ENCODE peak calls at places on chromosome 22, in ten cellular contexts. One of them, this sample, is unnamed.

GRCh38 chr22:30206964-30207363 is 39.6 kb downstream of the LIF start:
- DNase-seq in left lung: no peak
- DNase-seq in heart right ventricle: no peak
- DNase-seq in brain microvascular endothelial cell: peak; percentile 98
- DNase-seq in dorsolateral prefrontal cortex: peak; percentile 51
- DNase-seq in PC-3: peak; percentile 97
- DNase-seq in lower lobe of right lung: no peak
- DNase-seq in esophagus muscularis mucosa: no peak
- DNase-seq in CD8-positive, alpha-beta T cell: no peak
- DNase-seq in neuronal stem cell: peak; percentile 51
- DNase-seq in this sample: peak; percentile 82

GRCh38 chr22:26486394-26486793 is 2.7 kb downstream of the SRRD start:
- DNase-seq in left lung: no peak
- DNase-seq in heart right ventricle: no peak
- DNase-seq in brain microvascular endothelial cell: no peak
- DNase-seq in dorsolateral prefrontal cortex: no peak
- DNase-seq in PC-3: no peak
- DNase-seq in lower lobe of right lung: no peak
- DNase-seq in esophagus muscularis mucosa: no peak
- DNase-seq in CD8-positive, alpha-beta T cell: no peak
- DNase-seq in neuronal stem cell: no peak
- DNase-seq in this sample: no peak

GRCh38 chr22:41499624-41500280 is 30.8 kb downstream of the ACO2 start:
- DNase-seq in left lung: no peak
- DNase-seq in heart right ventricle: no peak
- DNase-seq in brain microvascular endothelial cell: no peak
- DNase-seq in dorsolateral prefrontal cortex: no peak
- DNase-seq in PC-3: no peak
- DNase-seq in lower lobe of right lung: no peak
- DNase-seq in esophagus muscularis mucosa: no peak
- DNase-seq in CD8-positive, alpha-beta T cell: no peak
- DNase-seq in neuronal stem cell: no peak
- DNase-seq in this sample: no peak

GRCh38 chr22:24697671-24698082 is 76.8 kb downstream of the PIWIL3 start:
- DNase-seq in left lung: peak; percentile 84
- DNase-seq in heart right ventricle: peak; percentile 41
- DNase-seq in brain microvascular endothelial cell: no peak
- DNase-seq in dorsolateral prefrontal cortex: no peak
- DNase-seq in PC-3: no peak
- DNase-seq in lower lobe of right lung: peak; percentile 76
- DNase-seq in esophagus muscularis mucosa: no peak
- DNase-seq in CD8-positive, alpha-beta T cell: no peak
- DNase-seq in neuronal stem cell: no peak
- DNase-seq in this sample: no peak

GRCh38 chr22:35893698-35894097 is 134.9 kb downstream of the RBFOX2 start:
- DNase-seq in left lung: no peak
- DNase-seq in heart right ventricle: peak; percentile 65
- DNase-seq in brain microvascular endothelial cell: no peak
- DNase-seq in dorsolateral prefrontal cortex: no peak
- DNase-seq in PC-3: no peak
- DNase-seq in lower lobe of right lung: no peak
- DNase-seq in esophagus muscularis mucosa: no peak
- DNase-seq in CD8-positive, alpha-beta T cell: no peak
- DNase-seq in neuronal stem cell: no peak
- DNase-seq in this sample: no peak

GRCh38 chr22:38353701-38354100 is 36.5 kb upstream of the CSNK1E start:
- DNase-seq in left lung: no peak
- DNase-seq in heart right ventricle: no peak
- DNase-seq in brain microvascular endothelial cell: no peak
- DNase-seq in dorsolateral prefrontal cortex: no peak
- DNase-seq in PC-3: no peak
- DNase-seq in lower lobe of right lung: no peak
- DNase-seq in esophagus muscularis mucosa: peak; percentile 78
- DNase-seq in CD8-positive, alpha-beta T cell: no peak
- DNase-seq in neuronal stem cell: no peak
- DNase-seq in this sample: peak; percentile 64

GRCh38 chr22:26429458-26430238 is 588 bp downstream of the ASPHD2 start:
- DNase-seq in left lung: no peak
- DNase-seq in heart right ventricle: no peak
- DNase-seq in brain microvascular endothelial cell: no peak
- DNase-seq in dorsolateral prefrontal cortex: no peak
- DNase-seq in PC-3: no peak
- DNase-seq in lower lobe of right lung: no peak
- DNase-seq in esophagus muscularis mucosa: no peak
- DNase-seq in CD8-positive, alpha-beta T cell: no peak
- DNase-seq in neuronal stem cell: no peak
- DNase-seq in this sample: no peak

GRCh38 chr22:35642305-35642741 is 5.9 kb upstream of the APOL6 start:
- DNase-seq in left lung: no peak
- DNase-seq in heart right ventricle: no peak
- DNase-seq in brain microvascular endothelial cell: no peak
- DNase-seq in dorsolateral prefrontal cortex: no peak
- DNase-seq in PC-3: no peak
- DNase-seq in lower lobe of right lung: no peak
- DNase-seq in esophagus muscularis mucosa: no peak
- DNase-seq in CD8-positive, alpha-beta T cell: no peak
- DNase-seq in neuronal stem cell: no peak
- DNase-seq in this sample: peak; percentile 63

GRCh38 chr22:47019012-47019790 is 256.8 kb downstream of the TBC1D22A start:
- DNase-seq in left lung: no peak
- DNase-seq in heart right ventricle: no peak
- DNase-seq in brain microvascular endothelial cell: no peak
- DNase-seq in dorsolateral prefrontal cortex: no peak
- DNase-seq in PC-3: no peak
- DNase-seq in lower lobe of right lung: no peak
- DNase-seq in esophagus muscularis mucosa: no peak
- DNase-seq in CD8-positive, alpha-beta T cell: no peak
- DNase-seq in neuronal stem cell: no peak
- DNase-seq in this sample: peak; percentile 63

GRCh38 chr22:38750104-38750503 is 5.7 kb downstream of the SUN2 start:
- DNase-seq in left lung: no peak
- DNase-seq in heart right ventricle: no peak
- DNase-seq in brain microvascular endothelial cell: no peak
- DNase-seq in dorsolateral prefrontal cortex: no peak
- DNase-seq in PC-3: no peak
- DNase-seq in lower lobe of right lung: no peak
- DNase-seq in esophagus muscularis mucosa: no peak
- DNase-seq in CD8-positive, alpha-beta T cell: no peak
- DNase-seq in neuronal stem cell: no peak
- DNase-seq in this sample: no peak

GRCh38 chr22:39240841-39241631 is 3.7 kb downstream of the PDGFB start:
- DNase-seq in left lung: peak; percentile 60
- DNase-seq in heart right ventricle: no peak
- DNase-seq in brain microvascular endothelial cell: no peak
- DNase-seq in dorsolateral prefrontal cortex: no peak
- DNase-seq in PC-3: peak; percentile 49
- DNase-seq in lower lobe of right lung: peak; percentile 73
- DNase-seq in esophagus muscularis mucosa: no peak
- DNase-seq in CD8-positive, alpha-beta T cell: peak; percentile 14
- DNase-seq in neuronal stem cell: no peak
- DNase-seq in this sample: peak; percentile 86

DNA sequence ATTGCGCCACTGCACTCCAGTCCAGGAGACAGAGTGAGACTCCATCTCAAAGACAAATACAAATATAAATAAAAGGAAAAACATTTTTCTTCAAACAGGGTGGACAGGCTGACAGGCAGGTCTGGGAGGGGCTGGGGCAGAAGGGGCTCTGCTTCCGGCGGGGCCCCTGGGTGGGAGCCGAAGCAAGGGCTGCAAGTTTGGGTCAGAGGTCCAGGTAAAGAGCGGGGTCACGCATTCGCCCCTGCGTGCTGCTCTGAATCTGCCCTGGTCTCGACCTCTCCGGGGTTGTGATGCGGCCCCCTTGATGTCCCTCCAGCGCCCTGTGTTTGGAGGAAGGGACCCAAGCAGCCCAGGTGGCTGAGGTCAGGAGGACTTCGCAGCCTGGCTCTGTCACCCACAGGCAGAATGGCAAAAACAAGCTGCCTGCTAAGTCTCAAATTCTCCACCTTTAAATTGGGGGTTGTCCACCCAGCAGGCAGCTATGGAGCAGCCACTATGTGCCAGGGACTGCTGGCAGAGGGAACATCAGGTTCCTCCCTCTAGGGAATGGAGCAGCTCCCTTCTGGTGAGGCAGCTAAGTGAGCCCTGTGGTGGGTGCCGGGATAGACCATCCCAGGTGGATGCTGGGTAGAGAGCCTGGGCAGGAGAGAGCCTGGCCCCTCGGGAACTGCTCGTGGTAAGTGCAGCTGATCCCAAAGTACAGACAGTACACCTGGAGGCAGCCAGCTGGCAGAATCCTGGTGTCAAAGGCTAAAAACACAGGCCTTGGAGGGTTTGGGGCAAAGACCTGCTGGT is 10.3 kb upstream of the PHF21B start:
- DNase-seq in left lung: no peak
- DNase-seq in heart right ventricle: no peak
- DNase-seq in brain microvascular endothelial cell: no peak
- DNase-seq in dorsolateral prefrontal cortex: no peak
- DNase-seq in PC-3: no peak
- DNase-seq in lower lobe of right lung: no peak
- DNase-seq in esophagus muscularis mucosa: no peak
- DNase-seq in CD8-positive, alpha-beta T cell: no peak
- DNase-seq in neuronal stem cell: no peak
- DNase-seq in this sample: no peak
- H3K27me3 ChIP-seq in left lung: peaks cover 13% of the 10 kb centered on the region
- H3K27me3 ChIP-seq in heart right ventricle: no peaks in the 10 kb centered on the region
- H3K27me3 ChIP-seq in brain microvascular endothelial cell: no peaks in the 10 kb centered on the region
- H3K27me3 ChIP-seq in dorsolateral prefrontal cortex: peaks cover 4% of the 10 kb centered on the region
- H3K27me3 ChIP-seq in PC-3: peaks cover 32% of the 10 kb centered on the region
- H3K27me3 ChIP-seq in lower lobe of right lung: peaks cover 25% of the 10 kb centered on the region
- H3K27me3 ChIP-seq in esophagus muscularis mucosa: no peaks in the 10 kb centered on the region
- H3K27me3 ChIP-seq in CD8-positive, alpha-beta T cell: no peaks in the 10 kb centered on the region
- H3K27me3 ChIP-seq in neuronal stem cell: no peaks in the 10 kb centered on the region
- H3K27me3 ChIP-seq in this sample: peaks cover 67% of the 10 kb centered on the region

GRCh38 chr22:20602589-20603164 is 95.3 kb downstream of the MED15 start:
- DNase-seq in left lung: no peak
- DNase-seq in heart right ventricle: no peak
- DNase-seq in brain microvascular endothelial cell: no peak
- DNase-seq in dorsolateral prefrontal cortex: no peak
- DNase-seq in PC-3: no peak
- DNase-seq in lower lobe of right lung: peak; percentile 33
- DNase-seq in esophagus muscularis mucosa: no peak
- DNase-seq in CD8-positive, alpha-beta T cell: no peak
- DNase-seq in neuronal stem cell: no peak
- DNase-seq in this sample: no peak
- H3K4me3 ChIP-seq in left lung: no peak overlapping the region
- H3K4me3 ChIP-seq in heart right ventricle: no peak overlapping the region
- H3K4me3 ChIP-seq in brain microvascular endothelial cell: no peak overlapping the region
- H3K4me3 ChIP-seq in dorsolateral prefrontal cortex: no peak overlapping the region
- H3K4me3 ChIP-seq in PC-3: no peak overlapping the region
- H3K4me3 ChIP-seq in lower lobe of right lung: no peak overlapping the region
- H3K4me3 ChIP-seq in esophagus muscularis mucosa: no peak overlapping the region
- H3K4me3 ChIP-seq in CD8-positive, alpha-beta T cell: no peak overlapping the region
- H3K4me3 ChIP-seq in neuronal stem cell: no peak overlapping the region
- H3K4me3 ChIP-seq in this sample: no peak overlapping the region

GRCh38 chr22:49764151-49764581 is 63.5 kb downstream of the BRD1 start:
- DNase-seq in left lung: peak; percentile 28
- DNase-seq in heart right ventricle: no peak
- DNase-seq in brain microvascular endothelial cell: no peak
- DNase-seq in dorsolateral prefrontal cortex: peak; percentile 34
- DNase-seq in PC-3: no peak
- DNase-seq in lower lobe of right lung: peak; percentile 41
- DNase-seq in esophagus muscularis mucosa: no peak
- DNase-seq in CD8-positive, alpha-beta T cell: no peak
- DNase-seq in neuronal stem cell: no peak
- DNase-seq in this sample: peak; percentile 57

GRCh38 chr22:49765091-49765771 is 62.4 kb downstream of the BRD1 start:
- DNase-seq in left lung: peak; percentile 25
- DNase-seq in heart right ventricle: no peak
- DNase-seq in brain microvascular endothelial cell: no peak
- DNase-seq in dorsolateral prefrontal cortex: no peak
- DNase-seq in PC-3: no peak
- DNase-seq in lower lobe of right lung: peak; percentile 35
- DNase-seq in esophagus muscularis mucosa: no peak
- DNase-seq in CD8-positive, alpha-beta T cell: no peak
- DNase-seq in neuronal stem cell: no peak
- DNase-seq in this sample: peak; percentile 47

GRCh38 chr22:49768077-49768476 is 59.6 kb downstream of the BRD1 start:
- DNase-seq in left lung: peak; percentile 19
- DNase-seq in heart right ventricle: no peak
- DNase-seq in brain microvascular endothelial cell: no peak
- DNase-seq in dorsolateral prefrontal cortex: no peak
- DNase-seq in PC-3: no peak
- DNase-seq in lower lobe of right lung: peak; percentile 25
- DNase-seq in esophagus muscularis mucosa: no peak
- DNase-seq in CD8-positive, alpha-beta T cell: no peak
- DNase-seq in neuronal stem cell: no peak
- DNase-seq in this sample: peak; percentile 32

GRCh38 chr22:49767355-49768062 is 60.2 kb downstream of the BRD1 start:
- DNase-seq in left lung: peak; percentile 32
- DNase-seq in heart right ventricle: no peak
- DNase-seq in brain microvascular endothelial cell: peak; percentile 51
- DNase-seq in dorsolateral prefrontal cortex: no peak
- DNase-seq in PC-3: peak; percentile 59
- DNase-seq in lower lobe of right lung: peak; percentile 50
- DNase-seq in esophagus muscularis mucosa: no peak
- DNase-seq in CD8-positive, alpha-beta T cell: no peak
- DNase-seq in neuronal stem cell: peak; percentile 39
- DNase-seq in this sample: peak; percentile 61

DNA sequence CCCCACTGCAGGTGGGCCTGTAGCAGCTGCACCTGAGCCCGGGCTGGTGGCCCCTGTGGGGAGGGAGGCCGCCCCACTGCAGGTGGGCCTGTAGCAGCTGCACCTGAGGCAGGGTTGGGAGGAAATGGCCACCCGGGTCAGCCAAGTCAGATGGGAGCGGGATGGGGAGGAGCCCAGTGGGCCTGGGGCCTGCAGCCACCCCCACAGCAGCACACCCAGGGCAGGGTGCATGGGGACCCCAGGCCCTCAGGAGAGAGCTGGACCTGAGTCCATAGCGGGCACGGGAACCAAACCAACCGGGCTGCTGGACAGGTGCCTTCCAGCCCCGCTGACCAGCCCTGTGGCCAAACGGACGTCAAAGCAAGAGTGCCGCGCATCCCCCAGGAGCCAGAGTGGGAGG is 61.7 kb downstream of the BRD1 start:
- DNase-seq in left lung: peak; percentile 20
- DNase-seq in heart right ventricle: no peak
- DNase-seq in brain microvascular endothelial cell: no peak
- DNase-seq in dorsolateral prefrontal cortex: peak; percentile 39
- DNase-seq in PC-3: no peak
- DNase-seq in lower lobe of right lung: peak; percentile 29
- DNase-seq in esophagus muscularis mucosa: no peak
- DNase-seq in CD8-positive, alpha-beta T cell: no peak
- DNase-seq in neuronal stem cell: no peak
- DNase-seq in this sample: peak; percentile 56
- H3K27ac ChIP-seq in left lung: no peak overlapping the region
- H3K27ac ChIP-seq in heart right ventricle: no peak overlapping the region
- H3K27ac ChIP-seq in brain microvascular endothelial cell: no peak overlapping the region
- H3K27ac ChIP-seq in dorsolateral prefrontal cortex: no peak overlapping the region
- H3K27ac ChIP-seq in PC-3: no peak overlapping the region
- H3K27ac ChIP-seq in lower lobe of right lung: no peak overlapping the region
- H3K27ac ChIP-seq in esophagus muscularis mucosa: no peak overlapping the region
- H3K27ac ChIP-seq in CD8-positive, alpha-beta T cell: no peak overlapping the region
- H3K27ac ChIP-seq in neuronal stem cell: no peak overlapping the region
- H3K27ac ChIP-seq in this sample: no peak overlapping the region

DNA sequence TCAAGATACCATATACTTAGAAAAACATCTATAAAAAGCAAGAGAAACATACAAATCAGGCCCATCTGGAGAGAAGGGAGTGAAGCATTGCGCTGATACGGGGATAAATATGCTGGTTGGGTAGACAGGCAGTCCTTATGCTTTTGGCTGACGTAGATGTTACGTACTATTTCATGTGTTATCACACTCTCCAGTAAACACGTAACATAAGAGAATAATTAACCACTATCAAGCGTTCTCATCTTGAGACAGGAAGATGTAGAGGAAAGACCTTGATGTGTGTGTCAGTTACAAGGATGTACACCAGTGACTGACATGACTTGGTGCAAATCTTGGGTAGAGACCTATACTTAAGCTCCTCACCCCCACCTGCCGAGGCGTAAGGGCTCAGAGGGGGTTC is 86.7 kb upstream of the PRODH start:
- DNase-seq in left lung: no peak
- DNase-seq in heart right ventricle: no peak
- DNase-seq in brain microvascular endothelial cell: no peak
- DNase-seq in dorsolateral prefrontal cortex: no peak
- DNase-seq in PC-3: no peak
- DNase-seq in lower lobe of right lung: no peak
- DNase-seq in esophagus muscularis mucosa: no peak
- DNase-seq in CD8-positive, alpha-beta T cell: no peak
- DNase-seq in neuronal stem cell: no peak
- DNase-seq in this sample: no peak
- H3K27me3 ChIP-seq in left lung: no peaks in the 10 kb centered on the region
- H3K27me3 ChIP-seq in heart right ventricle: peaks cover 9% of the 10 kb centered on the region
- H3K27me3 ChIP-seq in brain microvascular endothelial cell: peaks cover 9% of the 10 kb centered on the region
- H3K27me3 ChIP-seq in dorsolateral prefrontal cortex: no peaks in the 10 kb centered on the region
- H3K27me3 ChIP-seq in PC-3: peaks cover 3% of the 10 kb centered on the region
- H3K27me3 ChIP-seq in lower lobe of right lung: peaks cover 12% of the 10 kb centered on the region
- H3K27me3 ChIP-seq in esophagus muscularis mucosa: no peaks in the 10 kb centered on the region
- H3K27me3 ChIP-seq in CD8-positive, alpha-beta T cell: no peaks in the 10 kb centered on the region
- H3K27me3 ChIP-seq in neuronal stem cell: no peaks in the 10 kb centered on the region
- H3K27me3 ChIP-seq in this sample: no peaks in the 10 kb centered on the region

This sample was measured in sigmoid colon.